ENCODE peak calls at places on chromosomes 16 and 17, in six cellular contexts. One of them, this sample, is unnamed.

GRCh38 chr16:85607331-85607765 is 5.8 kb upstream of the GSE1 start:
- DNase-seq in left colon: no peak
- DNase-seq in heart left ventricle: no peak
- DNase-seq in T-helper 17 cell: no peak
- DNase-seq in CMK: no peak
- DNase-seq in activated gamma-delta T cell treated with Interleukin-2 at 50 U/mL for 16 hours: no peak
- DNase-seq in this sample: peak; percentile 22

GRCh38 chr16:47777191-47777590 is 316.1 kb downstream of the PHKB start:
- DNase-seq in left colon: no peak
- DNase-seq in heart left ventricle: no peak
- DNase-seq in T-helper 17 cell: no peak
- DNase-seq in CMK: no peak
- DNase-seq in activated gamma-delta T cell treated with Interleukin-2 at 50 U/mL for 16 hours: no peak
- DNase-seq in this sample: no peak

GRCh38 chr17:35087731-35088646 is 24.5 kb upstream of the RFFL start:
- DNase-seq in left colon: peak; percentile 83
- DNase-seq in heart left ventricle: peak; percentile 55
- DNase-seq in T-helper 17 cell: peak; percentile 20
- DNase-seq in CMK: peak; percentile 59
- DNase-seq in activated gamma-delta T cell treated with Interleukin-2 at 50 U/mL for 16 hours: peak; percentile 8
- DNase-seq in this sample: peak; percentile 31

GRCh38 chr16:86952769-86953168 is 364.4 kb downstream of the C16orf95 start:
- DNase-seq in left colon: no peak
- DNase-seq in heart left ventricle: no peak
- DNase-seq in T-helper 17 cell: no peak
- DNase-seq in CMK: no peak
- DNase-seq in activated gamma-delta T cell treated with Interleukin-2 at 50 U/mL for 16 hours: no peak
- DNase-seq in this sample: no peak

GRCh38 chr16:19886061-19886792 is 1.6 kb upstream of the GPRC5B start:
- DNase-seq in left colon: peak; percentile 51
- DNase-seq in heart left ventricle: peak; percentile 69
- DNase-seq in T-helper 17 cell: peak; percentile 76
- DNase-seq in CMK: peak; percentile 18
- DNase-seq in activated gamma-delta T cell treated with Interleukin-2 at 50 U/mL for 16 hours: peak; percentile 71
- DNase-seq in this sample: peak; percentile 88

GRCh38 chr16:9297437-9298113 is 206.1 kb downstream of the HAPSTR1 start:
- DNase-seq in left colon: no peak
- DNase-seq in heart left ventricle: peak; percentile 16
- DNase-seq in T-helper 17 cell: no peak
- DNase-seq in CMK: no peak
- DNase-seq in activated gamma-delta T cell treated with Interleukin-2 at 50 U/mL for 16 hours: no peak
- DNase-seq in this sample: peak; percentile 27

GRCh38 chr16:55340445-55340844 is 16.4 kb downstream of the IRX6 start:
- DNase-seq in left colon: no peak
- DNase-seq in heart left ventricle: no peak
- DNase-seq in T-helper 17 cell: no peak
- DNase-seq in CMK: no peak
- DNase-seq in activated gamma-delta T cell treated with Interleukin-2 at 50 U/mL for 16 hours: no peak
- DNase-seq in this sample: no peak

GRCh38 chr17:77188084-77189066 is 47.6 kb downstream of the SEC14L1 start:
- DNase-seq in left colon: no peak
- DNase-seq in heart left ventricle: no peak
- DNase-seq in T-helper 17 cell: no peak
- DNase-seq in CMK: no peak
- DNase-seq in activated gamma-delta T cell treated with Interleukin-2 at 50 U/mL for 16 hours: no peak
- DNase-seq in this sample: peak; percentile 12

GRCh38 chr16:77211880-77212735 is 12.9 kb downstream of the SYCE1L start:
- DNase-seq in left colon: peak; percentile 63
- DNase-seq in heart left ventricle: peak; percentile 29
- DNase-seq in T-helper 17 cell: peak; percentile 59
- DNase-seq in CMK: peak; percentile 31
- DNase-seq in activated gamma-delta T cell treated with Interleukin-2 at 50 U/mL for 16 hours: peak; percentile 67
- DNase-seq in this sample: peak; percentile 84

GRCh38 chr17:37813753-37814152 is 68.9 kb upstream of the HNF1B start:
- DNase-seq in left colon: no peak
- DNase-seq in heart left ventricle: no peak
- DNase-seq in T-helper 17 cell: no peak
- DNase-seq in CMK: no peak
- DNase-seq in activated gamma-delta T cell treated with Interleukin-2 at 50 U/mL for 16 hours: no peak
- DNase-seq in this sample: no peak

GRCh38 chr17:75853410-75853809 is 1.7 kb downstream of the WBP2 start:
- DNase-seq in left colon: no peak
- DNase-seq in heart left ventricle: no peak
- DNase-seq in T-helper 17 cell: no peak
- DNase-seq in CMK: no peak
- DNase-seq in activated gamma-delta T cell treated with Interleukin-2 at 50 U/mL for 16 hours: no peak
- DNase-seq in this sample: no peak

GRCh38 chr16:74984194-74984669 is 691 bp downstream of the WDR59 start:
- DNase-seq in left colon: peak; percentile 33
- DNase-seq in heart left ventricle: no peak
- DNase-seq in T-helper 17 cell: no peak
- DNase-seq in CMK: no peak
- DNase-seq in activated gamma-delta T cell treated with Interleukin-2 at 50 U/mL for 16 hours: no peak
- DNase-seq in this sample: peak; percentile 45

GRCh38 chr16:87551487-87551886 is 50.8 kb upstream of the JPH3 start:
- DNase-seq in left colon: no peak
- DNase-seq in heart left ventricle: no peak
- DNase-seq in T-helper 17 cell: no peak
- DNase-seq in CMK: no peak
- DNase-seq in activated gamma-delta T cell treated with Interleukin-2 at 50 U/mL for 16 hours: no peak
- DNase-seq in this sample: no peak

GRCh38 chr16:70160388-70160787 is 13.2 kb upstream of the CLEC18C start:
- DNase-seq in left colon: peak; percentile 21
- DNase-seq in heart left ventricle: no peak
- DNase-seq in T-helper 17 cell: no peak
- DNase-seq in CMK: no peak
- DNase-seq in activated gamma-delta T cell treated with Interleukin-2 at 50 U/mL for 16 hours: no peak
- DNase-seq in this sample: no peak

GRCh38 chr16:53707671-53708070 is 3.7 kb downstream of the FTO start:
- DNase-seq in left colon: no peak
- DNase-seq in heart left ventricle: no peak
- DNase-seq in T-helper 17 cell: no peak
- DNase-seq in CMK: no peak
- DNase-seq in activated gamma-delta T cell treated with Interleukin-2 at 50 U/mL for 16 hours: no peak
- DNase-seq in this sample: no peak

GRCh38 chr16:48525201-48526057 is 84.6 kb downstream of the N4BP1 start:
- DNase-seq in left colon: no peak
- DNase-seq in heart left ventricle: no peak
- DNase-seq in T-helper 17 cell: no peak
- DNase-seq in CMK: no peak
- DNase-seq in activated gamma-delta T cell treated with Interleukin-2 at 50 U/mL for 16 hours: no peak
- DNase-seq in this sample: no peak

GRCh38 chr16:50298591-50299507 is 32.5 kb downstream of the ADCY7 start:
- DNase-seq in left colon: peak; percentile 21
- DNase-seq in heart left ventricle: no peak
- DNase-seq in T-helper 17 cell: no peak
- DNase-seq in CMK: no peak
- DNase-seq in activated gamma-delta T cell treated with Interleukin-2 at 50 U/mL for 16 hours: no peak
- DNase-seq in this sample: no peak

GRCh38 chr16:73172621-73173312 is 124.8 kb upstream of the ZFHX3 start:
- DNase-seq in left colon: peak; percentile 81
- DNase-seq in heart left ventricle: peak; percentile 81
- DNase-seq in T-helper 17 cell: no peak
- DNase-seq in CMK: no peak
- DNase-seq in activated gamma-delta T cell treated with Interleukin-2 at 50 U/mL for 16 hours: no peak
- DNase-seq in this sample: no peak

GRCh38 chr17:78019367-78019975 is 61.0 kb downstream of the TNRC6C start:
- DNase-seq in left colon: no peak
- DNase-seq in heart left ventricle: no peak
- DNase-seq in T-helper 17 cell: no peak
- DNase-seq in CMK: no peak
- DNase-seq in activated gamma-delta T cell treated with Interleukin-2 at 50 U/mL for 16 hours: no peak
- DNase-seq in this sample: no peak

GRCh38 chr17:57553525-57553924 is 191.6 kb downstream of the CCDC182 start:
- DNase-seq in left colon: no peak
- DNase-seq in heart left ventricle: no peak
- DNase-seq in T-helper 17 cell: no peak
- DNase-seq in CMK: peak; percentile 18
- DNase-seq in activated gamma-delta T cell treated with Interleukin-2 at 50 U/mL for 16 hours: no peak
- DNase-seq in this sample: no peak

GRCh38 chr16:71894229-71894920 is 956 bp upstream of the IST1 start:
- DNase-seq in left colon: peak; percentile 59
- DNase-seq in heart left ventricle: peak; percentile 42
- DNase-seq in T-helper 17 cell: peak; percentile 11
- DNase-seq in CMK: no peak
- DNase-seq in activated gamma-delta T cell treated with Interleukin-2 at 50 U/mL for 16 hours: peak; percentile 25
- DNase-seq in this sample: peak; percentile 54

GRCh38 chr17:78723001-78723796 is 58.9 kb downstream of the CYTH1 start:
- DNase-seq in left colon: peak; percentile 52
- DNase-seq in heart left ventricle: peak; percentile 57
- DNase-seq in T-helper 17 cell: no peak
- DNase-seq in CMK: no peak
- DNase-seq in activated gamma-delta T cell treated with Interleukin-2 at 50 U/mL for 16 hours: no peak
- DNase-seq in this sample: no peak

GRCh38 chr16:84553873-84554399 is 49.5 kb upstream of the MEAK7 start:
- DNase-seq in left colon: no peak
- DNase-seq in heart left ventricle: no peak
- DNase-seq in T-helper 17 cell: no peak
- DNase-seq in CMK: no peak
- DNase-seq in activated gamma-delta T cell treated with Interleukin-2 at 50 U/mL for 16 hours: peak; percentile 36
- DNase-seq in this sample: peak; percentile 60

GRCh38 chr17:82054351-82055022 is 2.8 kb downstream of the GPS1 start:
- DNase-seq in left colon: no peak
- DNase-seq in heart left ventricle: no peak
- DNase-seq in T-helper 17 cell: no peak
- DNase-seq in CMK: no peak
- DNase-seq in activated gamma-delta T cell treated with Interleukin-2 at 50 U/mL for 16 hours: no peak
- DNase-seq in this sample: peak; percentile 8

GRCh38 chr16:64780445-64780844 is 341.4 kb downstream of the CDH11 start:
- DNase-seq in left colon: no peak
- DNase-seq in heart left ventricle: no peak
- DNase-seq in T-helper 17 cell: no peak
- DNase-seq in CMK: no peak
- DNase-seq in activated gamma-delta T cell treated with Interleukin-2 at 50 U/mL for 16 hours: no peak
- DNase-seq in this sample: no peak

GRCh38 chr17:63530557-63531021 is 7.4 kb downstream of the KCNH6 start:
- DNase-seq in left colon: no peak
- DNase-seq in heart left ventricle: no peak
- DNase-seq in T-helper 17 cell: no peak
- DNase-seq in CMK: no peak
- DNase-seq in activated gamma-delta T cell treated with Interleukin-2 at 50 U/mL for 16 hours: no peak
- DNase-seq in this sample: no peak

GRCh38 chr17:76673729-76674128 is 30.2 kb upstream of the ST6GALNAC1 start:
- DNase-seq in left colon: no peak
- DNase-seq in heart left ventricle: no peak
- DNase-seq in T-helper 17 cell: no peak
- DNase-seq in CMK: no peak
- DNase-seq in activated gamma-delta T cell treated with Interleukin-2 at 50 U/mL for 16 hours: no peak
- DNase-seq in this sample: no peak

GRCh38 chr16:84754353-84754856 is 54.6 kb downstream of the USP10 start:
- DNase-seq in left colon: peak; percentile 61
- DNase-seq in heart left ventricle: peak; percentile 60
- DNase-seq in T-helper 17 cell: peak; percentile 70
- DNase-seq in CMK: no peak
- DNase-seq in activated gamma-delta T cell treated with Interleukin-2 at 50 U/mL for 16 hours: peak; percentile 68
- DNase-seq in this sample: peak; percentile 73